ENCODE peak calls at places on chromosome 9, in four cellular contexts. G is left cardiac atrium, T is NB4, H is left colon. D is an unnamed sample.

GRCh38 chr9:132210472-132211145 is 48.8 kb downstream of the NTNG2 start:
- DNase-seq in T (peak; percentile 54), H (no peak), G (no peak), D (no peak)

GRCh38 chr9:2302606-2303005 is 287.5 kb downstream of the SMARCA2 start:
- DNase-seq in H (no peak), T (no peak), G (no peak), D (no peak)

GRCh38 chr9:27792971-27793689 is 219.8 kb upstream of the C9orf72 start:
- DNase-seq in H (no peak), T (no peak), G (no peak), D (no peak)

GRCh38 chr9:121937248-121937647 is 155.9 kb downstream of the TTLL11 start:
- DNase-seq in T (no peak), G (no peak), H (no peak), D (no peak)

GRCh38 chr9:88641471-88642240 is 106.7 kb downstream of the NXNL2 start:
- DNase-seq in H (no peak), G (no peak), T (no peak), D (no peak)

GRCh38 chr9:83582026-83582425 is 40.9 kb upstream of the IDNK start:
- DNase-seq in G (no peak), T (no peak), H (no peak), D (no peak)

GRCh38 chr9:36836486-36836885 is 197.6 kb downstream of the PAX5 start:
- DNase-seq in H (no peak), T (no peak), G (peak; percentile 7), D (no peak)

GRCh38 chr9:95434116-95435073 is 82.4 kb downstream of the PTCH1 start:
- DNase-seq in T (peak; percentile 87), H (no peak), G (no peak), D (no peak)

GRCh38 chr9:132456241-132456640 is 46.2 kb downstream of the CFAP77 start:
- DNase-seq in G (no peak), H (no peak), T (no peak), D (no peak)

GRCh38 chr9:94176582-94176981 is 82.5 kb upstream of the ZNF169 start:
- DNase-seq in T (no peak), G (no peak), H (no peak), D (no peak)

GRCh38 chr9:134965851-134966250 is 48.1 kb upstream of the FCN1 start:
- DNase-seq in G (no peak), T (no peak), H (no peak), D (no peak)

GRCh38 chr9:136322756-136323330 is 4.5 kb upstream of the GPSM1 start:
- DNase-seq in H (no peak), T (no peak), G (no peak), D (no peak)

GRCh38 chr9:116152941-116153764 is 438 bp upstream of the PAPPA start:
- DNase-seq in H (no peak), G (no peak), T (no peak), D (no peak)

GRCh38 chr9:23041466-23041865 is 594.8 kb downstream of the DMRTA1 start:
- DNase-seq in G (no peak), T (no peak), H (no peak), D (no peak)

GRCh38 chr9:128470560-128470959 is 14.8 kb downstream of the ODF2 start:
- DNase-seq in H (no peak), G (no peak), T (peak; percentile 84), D (no peak)

GRCh38 chr9:37927611-37928551 is 24.0 kb upstream of the SLC25A51 start:
- DNase-seq in T (no peak), G (no peak), H (no peak), D (no peak)

GRCh38 chr9:89534464-89534863 is 36.6 kb upstream of the SEMA4D start:
- DNase-seq in G (no peak), T (no peak), H (no peak), D (no peak)

GRCh38 chr9:99782962-99783718 is 38.5 kb upstream of the NR4A3 start:
- DNase-seq in G (no peak), T (peak; percentile 66), H (no peak), D (no peak)

GRCh38 chr9:88932766-88933165 is 58.5 kb upstream of the S1PR3 start:
- DNase-seq in G (no peak), T (no peak), H (no peak), D (no peak)

GRCh38 chr9:4550777-4551476 is 60.7 kb downstream of the SLC1A1 start:
- DNase-seq in H (no peak), T (no peak), G (no peak), D (no peak)

GRCh38 chr9:68704498-68704803 is 589 bp upstream of the PIP5K1B start:
- DNase-seq in T (no peak), G (no peak), H (no peak), D (no peak)

GRCh38 chr9:117963493-117963892 is 259.3 kb downstream of the TLR4 start:
- DNase-seq in H (no peak), G (no peak), T (no peak), D (no peak)

GRCh38 chr9:121598167-121599000 is 53.0 kb upstream of the DAB2IP start:
- DNase-seq in H (peak; percentile 78), G (peak; percentile 83), T (no peak), D (peak; percentile 92)

GRCh38 chr9:22238809-22239684 is 207.6 kb upstream of the DMRTA1 start:
- DNase-seq in H (no peak), T (no peak), G (no peak), D (no peak)

D was measured in ureter.